ENCODE peak calls at places on chromosome 21, in five cellular contexts. C is cardiac muscle cell; E is activated CD4-positive, alpha-beta T cell treated with anti-CD3 and anti-CD28 coated beads, Interleukin-2, amount 50 U/mL, for 48 hours; L is tibial artery; V is HT-29. N is an unnamed sample.

GRCh38 chr21:41833138-41834115 is 45.7 kb downstream of the PRDM15 start:
- DNase-seq in C (no peak), E (no peak), L (no peak), V (no peak), N (peak)

GRCh38 chr21:45319461-45320211 is 31.9 kb upstream of the POFUT2 start:
- DNase-seq in C (no peak), E (no peak), L (peak), V (no peak), N (peak)

GRCh38 chr21:42845296-42845965 is 33.9 kb downstream of the WDR4 start:
- DNase-seq in C (no peak), E (no peak), L (peak), V (no peak), N (peak)

GRCh38 chr21:43262427-43262826 is 93.6 kb downstream of the CRYAA start:
- DNase-seq in C (no peak), E (no peak), L (no peak), V (no peak), N (no peak)

GRCh38 chr21:39348040-39348354 is 891 bp downstream of the HMGN1 start:
- DNase-seq in C (no peak), E (no peak), L (no peak), V (peak), N (no peak)

GRCh38 chr21:42665026-42665425 is 11.6 kb downstream of the PDE9A start:
- DNase-seq in C (peak), E (no peak), L (no peak), V (no peak), N (no peak)

GRCh38 chr21:31446206-31446900 is 102.3 kb upstream of the TIAM1 start:
- DNase-seq in C (no peak), E (peak), L (no peak), V (no peak), N (no peak)

GRCh38 chr21:38667466-38667865 is 138.3 kb upstream of the ETS2 start:
- DNase-seq in C (no peak), E (no peak), L (no peak), V (no peak), N (no peak)

GRCh38 chr21:34546556-34546955 is 34.5 kb upstream of the KCNE1 start:
- DNase-seq in C (no peak), E (no peak), L (no peak), V (no peak), N (no peak)

GRCh38 chr21:31459457-31459856 is 115.4 kb upstream of the TIAM1 start:
- DNase-seq in C (no peak), E (no peak), L (no peak), V (peak), N (no peak)

GRCh38 chr21:41884501-41885030 is 5.4 kb upstream of the PRDM15 start:
- DNase-seq in C (no peak), E (no peak), L (no peak), V (no peak), N (no peak)

GRCh38 chr21:43608225-43608624 is 51.1 kb downstream of the HSF2BP start:
- DNase-seq in C (peak), E (no peak), L (no peak), V (no peak), N (no peak)

GRCh38 chr21:38984982-38985422 is 179.3 kb downstream of the ETS2 start:
- DNase-seq in C (peak), E (no peak), L (no peak), V (no peak), N (no peak)

GRCh38 chr21:33451634-33452071 is 28.1 kb downstream of the TMEM50B start:
- DNase-seq in C (no peak), E (no peak), L (no peak), V (peak), N (no peak)

GRCh38 chr21:25139390-25139789 is 467.9 kb downstream of the MRPL39 start:
- DNase-seq in C (no peak), E (no peak), L (no peak), V (no peak), N (no peak)

GRCh38 chr21:8993284-8993942 is 1528.0 kb upstream of the TPTE start:
- DNase-seq in C (no peak), E (no peak), L (no peak), V (no peak), N (no peak)

GRCh38 chr21:45607922-45608295 is 35.6 kb upstream of the PCBP3 start:
- DNase-seq in C (no peak), E (no peak), L (no peak), V (no peak), N (peak)

GRCh38 chr21:19557488-19557887 is 1153.9 kb upstream of the TMPRSS15 start:
- DNase-seq in C (no peak), E (no peak), L (no peak), V (no peak), N (no peak)

GRCh38 chr21:17250651-17251294 is 262.1 kb upstream of the CXADR start:
- DNase-seq in C (no peak), E (no peak), L (no peak), V (no peak), N (no peak)

GRCh38 chr21:41197582-41197981 is 29.6 kb downstream of the BACE2 start:
- DNase-seq in C (no peak), E (no peak), L (no peak), V (no peak), N (no peak)

GRCh38 chr21:21860888-21861287 is 862.7 kb downstream of the NCAM2 start:
- DNase-seq in C (peak), E (no peak), L (no peak), V (no peak), N (no peak)

GRCh38 chr21:34031835-34032370 is 41.5 kb upstream of the MRPS6 start:
- DNase-seq in C (no peak), E (no peak), L (no peak), V (no peak), N (no peak)

GRCh38 chr21:33403786-33404571 is 766 bp downstream of the IFNGR2 start:
- DNase-seq in C (peak), E (peak), L (peak), V (peak), N (peak)

GRCh38 chr21:35933466-35933865 is 126.9 kb downstream of the SETD4 start:
- DNase-seq in C (peak), E (no peak), L (peak), V (no peak), N (peak)

GRCh38 chr21:21997390-21998333 is 999.5 kb downstream of the NCAM2 start:
- DNase-seq in C (no peak), E (no peak), L (no peak), V (no peak), N (no peak)

GRCh38 chr21:44314128-44314527 is 14.3 kb downstream of the PFKL start:
- DNase-seq in C (no peak), E (no peak), L (no peak), V (no peak), N (no peak)

GRCh38 chr21:44327603-44327974 is 11.6 kb downstream of the CFAP410 start:
- DNase-seq in C (no peak), E (no peak), L (no peak), V (no peak), N (no peak)

GRCh38 chr21:42245348-42246185 is 26.6 kb downstream of the ABCG1 start:
- DNase-seq in C (no peak), E (no peak), L (no peak), V (no peak), N (no peak)